ENCODE peak calls at places on chromosomes 11 and 22, in four cellular contexts. M is neural progenitor cell, N is HL-60, W is SJSA1. L is an unnamed sample.

GRCh38 chr22:37326726-37327125 is 44.4 kb downstream of the CYTH4 start:
- DNase-seq in W (no peak), M (no peak), N (no peak), L (no peak)

GRCh38 chr11:57530215-57530595 is 349 bp downstream of the TIMM10 start:
- DNase-seq in M (no peak), N (no peak), W (no peak), L (no peak)

GRCh38 chr11:111066861-111067260 is 178.7 kb upstream of the POU2AF2 start:
- DNase-seq in N (no peak), M (no peak), W (no peak), L (no peak)

GRCh38 chr22:41327124-41327523 is 25.8 kb downstream of the ZC3H7B start:
- DNase-seq in W (no peak), N (no peak), M (no peak), L (no peak)

GRCh38 chr11:108538022-108538424 is 39.8 kb upstream of the POGLUT3 start:
- DNase-seq in W (no peak), M (no peak), N (no peak), L (no peak)

GRCh38 chr11:1153951-1154487 is 3.7 kb upstream of the MUC5AC start:
- DNase-seq in N (no peak), M (no peak), W (peak; percentile 90), L (no peak)

GRCh38 chr11:86692317-86692716 is 19.9 kb upstream of the ME3 start:
- DNase-seq in W (no peak), M (no peak), N (no peak), L (no peak)

GRCh38 chr22:32887293-32887692 is 85.8 kb downstream of the TIMP3 start:
- DNase-seq in W (no peak), N (no peak), M (no peak), L (no peak)

GRCh38 chr22:42800731-42801536 is 56.1 kb downstream of the ARFGAP3 start:
- DNase-seq in M (no peak), W (no peak), N (no peak), L (no peak)

GRCh38 chr11:2325719-2326118 is 23.9 kb downstream of the TSPAN32 start:
- DNase-seq in N (no peak), M (no peak), W (no peak), L (no peak)

GRCh38 chr11:1219836-1220810 is 2.7 kb upstream of the MUC5B start:
- DNase-seq in W (no peak), M (no peak), N (no peak), L (no peak)

GRCh38 chr11:14812776-14813175 is 79.3 kb downstream of the CYP2R1 start:
- DNase-seq in N (no peak), W (no peak), M (peak; percentile 43), L (no peak)

GRCh38 chr11:47326198-47326597 is 26.3 kb downstream of the MYBPC3 start:
- DNase-seq in W (no peak), M (no peak), N (no peak), L (no peak)

GRCh38 chr11:108135845-108136599 is 14.7 kb downstream of the ACAT1 start:
- DNase-seq in N (no peak), M (no peak), W (no peak), L (no peak)

GRCh38 chr22:20213833-20214708 is 54.0 kb downstream of the RTN4R start:
- DNase-seq in M (no peak), N (no peak), W (no peak), L (no peak)

GRCh38 chr22:27086728-27087450 is 429.5 kb downstream of the MIAT start:
- DNase-seq in W (no peak), N (no peak), M (no peak), L (no peak)

GRCh38 chr22:17234144-17234623 is 14.9 kb upstream of the ADA2 start:
- DNase-seq in N (no peak), W (no peak), M (peak; percentile 89), L (no peak)

GRCh38 chr22:45599836-45600577 is 71.6 kb upstream of the ATXN10 start:
- DNase-seq in N (no peak), M (no peak), W (no peak), L (no peak)

GRCh38 chr22:24601217-24602104 is 1.5 kb upstream of the GGT1 start:
- DNase-seq in M (no peak), N (no peak), W (no peak), L (no peak)

GRCh38 chr22:40377931-40378330 is 7.5 kb downstream of the SGSM3 start:
- DNase-seq in W (no peak), M (no peak), N (no peak), L (no peak)

GRCh38 chr11:3218483-3219280 is at the start of gene MRGPRG:
- DNase-seq in W (no peak), M (no peak), N (no peak), L (no peak)

GRCh38 chr22:45271667-45272188 is 13.0 kb upstream of the UPK3A start:
- DNase-seq in W (no peak), M (no peak), N (no peak), L (no peak)

GRCh38 chr11:10438451-10438850 is 16.6 kb upstream of the AMPD3 start:
- DNase-seq in M (no peak), W (no peak), N (no peak), L (no peak)

GRCh38 chr11:120337133-120337895 is 1.1 kb downstream of the ARHGEF12 start:
- DNase-seq in W (no peak), M (peak; percentile 47), N (no peak), L (no peak)

GRCh38 chr11:86735462-86736302 is 63.3 kb upstream of the ME3 start:
- DNase-seq in N (no peak), W (peak; percentile 90), M (no peak), L (no peak)

GRCh38 chr11:69009441-69010211 is 3.4 kb downstream of the MRGPRF start:
- DNase-seq in N (no peak), M (no peak), W (peak; percentile 98), L (no peak)

GRCh38 chr11:17164361-17165246 is 43.2 kb downstream of the PIK3C2A start:
- DNase-seq in W (no peak), N (peak; percentile 25), M (no peak), L (no peak)

GRCh38 chr11:32440372-32440888 is 5.1 kb upstream of the WT1 start:
- DNase-seq in N (no peak), W (peak; percentile 6), M (no peak), L (no peak)

GRCh38 chr11:119190531-119190930 is 5.3 kb downstream of the NHERF4 start:
- DNase-seq in W (no peak), M (no peak), N (no peak), L (no peak)

GRCh38 chr11:73197348-73197747 is 20.7 kb upstream of the P2RY2 start:
- DNase-seq in M (no peak), W (no peak), N (no peak), L (no peak)

GRCh38 chr11:96054870-96055705 is 131.2 kb upstream of the MTMR2 start:
- DNase-seq in W (no peak), N (no peak), M (peak; percentile 85), L (no peak)

GRCh38 chr11:114302663-114303062 is 6.5 kb downstream of the NNMT start:
- DNase-seq in W (no peak), M (peak; percentile 72), N (no peak), L (no peak)

GRCh38 chr11:125903753-125904659 is at the start of gene DDX25:
- DNase-seq in N (no peak), M (peak; percentile 85), W (no peak), L (peak; percentile 16)
- H3K4me3 ChIP-seq in N (peak within 1 kb of the TSS; percentile 82), M (peak within 1 kb of the TSS; percentile 77), W (peak within 1 kb of the TSS; percentile 51), L (peak within 1 kb of the TSS; percentile 98)

GRCh38 chr11:61370349-61371005 is 8.3 kb downstream of the TMEM138 start:
- DNase-seq in N (no peak), W (peak; percentile 28), M (no peak), L (no peak)
- H3K27ac ChIP-seq in N (no peak overlapping the region), W (peak overlapping the region; percentile 94), M (no peak overlapping the region), L (no peak overlapping the region)

GRCh38 chr11:66567787-66568123 is 651 bp downstream of the CTSF start:
- DNase-seq in W (no peak), M (no peak), N (no peak), L (no peak)

GRCh38 chr11:66570117-66570825 is 1.9 kb upstream of the CTSF start:
- DNase-seq in M (peak; percentile 69), N (no peak), W (no peak), L (no peak)

GRCh38 chr11:66566221-66566620 is 2.2 kb downstream of the CTSF start:
- DNase-seq in W (no peak), M (no peak), N (no peak), L (no peak)

GRCh38 chr11:66569076-66569475 is 670 bp upstream of the CTSF start:
- DNase-seq in N (no peak), W (no peak), M (no peak), L (no peak)

GRCh38 chr11:66568124-66568916 is at the start of gene CTSF:
- DNase-seq in W (peak; percentile 72), N (peak; percentile 12), M (no peak), L (peak; percentile 70)
- H3K4me3 ChIP-seq in W (peak within 1 kb of the TSS; percentile 36), N (no peak within 1 kb of the TSS), M (no peak within 1 kb of the TSS), L (peak within 1 kb of the TSS; percentile 65)

GRCh38 chr11:103947566-103947919 is 88.9 kb upstream of the DDI1 start:
- DNase-seq in N (no peak), W (no peak), M (no peak), L (no peak)
- H3K27ac ChIP-seq in N (no peak overlapping the region), W (no peak overlapping the region), M (no peak overlapping the region), L (no peak overlapping the region)

DNA sequence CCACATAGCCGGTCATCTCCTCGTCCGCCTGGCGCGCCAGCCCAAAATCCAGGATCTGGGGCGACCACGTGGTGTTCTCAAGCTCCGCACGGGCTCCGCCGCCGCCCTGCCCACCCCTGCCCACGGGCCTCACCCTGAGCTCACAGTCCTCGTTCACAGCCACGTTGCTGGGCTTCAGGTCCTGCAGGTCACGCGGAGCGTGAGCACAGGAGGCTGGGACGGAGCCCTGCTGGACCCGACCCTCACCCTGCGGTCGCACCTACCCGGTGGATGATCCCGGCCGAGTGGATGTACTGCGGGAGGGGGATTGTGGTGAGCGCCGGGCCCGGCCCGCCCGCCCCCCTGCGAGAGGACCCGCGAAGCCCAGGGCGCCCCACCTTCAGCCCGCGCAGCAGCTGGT is 3.2 kb downstream of the MAPK11 start:
- DNase-seq in N (no peak), M (no peak), W (no peak), L (no peak)
- H3K4me3 ChIP-seq in N (no peak overlapping the region), M (peak overlapping the region; percentile 23), W (no peak overlapping the region), L (no peak overlapping the region)

GRCh38 chr22:30318773-30319419 is 7.8 kb downstream of the TBC1D10A start:
- DNase-seq in M (peak; percentile 21), W (no peak), N (no peak), L (no peak)

GRCh38 chr22:30317778-30318177 is 9.0 kb downstream of the TBC1D10A start:
- DNase-seq in W (no peak), N (no peak), M (no peak), L (no peak)

GRCh38 chr22:30321461-30321860 is 5.3 kb downstream of the TBC1D10A start:
- DNase-seq in M (no peak), N (no peak), W (no peak), L (no peak)

GRCh38 chr22:30315962-30316576 is 10.7 kb downstream of the TBC1D10A start:
- DNase-seq in M (no peak), N (no peak), W (no peak), L (no peak)

GRCh38 chr22:30320021-30320556 is 6.7 kb downstream of the TBC1D10A start:
- DNase-seq in M (no peak), W (no peak), N (no peak), L (no peak)
- H3K27ac ChIP-seq in M (no peak overlapping the region), W (no peak overlapping the region), N (no peak overlapping the region), L (no peak overlapping the region)

L was measured in effector memory CD4-positive, alpha-beta T cell.